ENCODE peak calls at places on chromosomes 2 and 18, in five cellular contexts. One of them, this sample, is unnamed.

GRCh38 chr2:3608373-3609278 is 13.7 kb downstream of the COLEC11 start:
- DNase-seq in H1: no peak
- DNase-seq in mesenchymal stem cell: no peak
- DNase-seq in neuronal stem cell: no peak
- DNase-seq in trophoblast cell: no peak
- DNase-seq in this sample: no peak

GRCh38 chr2:24632175-24632574 is 141.1 kb downstream of the NCOA1 start:
- DNase-seq in H1: no peak
- DNase-seq in mesenchymal stem cell: no peak
- DNase-seq in neuronal stem cell: no peak
- DNase-seq in trophoblast cell: no peak
- DNase-seq in this sample: no peak

GRCh38 chr2:605674-606608 is 71.3 kb downstream of the TMEM18 start:
- DNase-seq in H1: no peak
- DNase-seq in mesenchymal stem cell: no peak
- DNase-seq in neuronal stem cell: no peak
- DNase-seq in trophoblast cell: no peak
- DNase-seq in this sample: peak

GRCh38 chr18:60019463-60019840 is 119.7 kb downstream of the PMAIP1 start:
- DNase-seq in H1: no peak
- DNase-seq in mesenchymal stem cell: peak
- DNase-seq in neuronal stem cell: no peak
- DNase-seq in trophoblast cell: peak
- DNase-seq in this sample: no peak

GRCh38 chr2:98519851-98520250 is 75.2 kb downstream of the INPP4A start:
- DNase-seq in H1: no peak
- DNase-seq in mesenchymal stem cell: no peak
- DNase-seq in neuronal stem cell: no peak
- DNase-seq in trophoblast cell: no peak
- DNase-seq in this sample: no peak

GRCh38 chr2:129888896-129889295 is 90.6 kb upstream of the RAB6C start:
- DNase-seq in H1: no peak
- DNase-seq in mesenchymal stem cell: peak
- DNase-seq in neuronal stem cell: no peak
- DNase-seq in trophoblast cell: no peak
- DNase-seq in this sample: no peak

GRCh38 chr2:187475499-187476248 is 27.6 kb upstream of the CALCRL start:
- DNase-seq in H1: no peak
- DNase-seq in mesenchymal stem cell: no peak
- DNase-seq in neuronal stem cell: no peak
- DNase-seq in trophoblast cell: no peak
- DNase-seq in this sample: no peak

GRCh38 chr2:26613241-26614204 is 27.6 kb downstream of the CIB4 start:
- DNase-seq in H1: no peak
- DNase-seq in mesenchymal stem cell: no peak
- DNase-seq in neuronal stem cell: no peak
- DNase-seq in trophoblast cell: no peak
- DNase-seq in this sample: no peak

GRCh38 chr2:191657977-191658376 is 20.0 kb upstream of the NABP1 start:
- DNase-seq in H1: no peak
- DNase-seq in mesenchymal stem cell: no peak
- DNase-seq in neuronal stem cell: no peak
- DNase-seq in trophoblast cell: peak
- DNase-seq in this sample: no peak

GRCh38 chr18:23243178-23243577 is 107.9 kb downstream of the CABLES1 start:
- DNase-seq in H1: no peak
- DNase-seq in mesenchymal stem cell: no peak
- DNase-seq in neuronal stem cell: no peak
- DNase-seq in trophoblast cell: no peak
- DNase-seq in this sample: peak

GRCh38 chr2:140695163-140695562 is 1435.7 kb downstream of the LRP1B start:
- DNase-seq in H1: no peak
- DNase-seq in mesenchymal stem cell: peak
- DNase-seq in neuronal stem cell: no peak
- DNase-seq in trophoblast cell: no peak
- DNase-seq in this sample: peak

GRCh38 chr2:88739985-88740600 is 48.6 kb downstream of the RPIA start:
- DNase-seq in H1: peak
- DNase-seq in mesenchymal stem cell: peak
- DNase-seq in neuronal stem cell: peak
- DNase-seq in trophoblast cell: peak
- DNase-seq in this sample: peak

GRCh38 chr2:226622484-226622883 is 177.1 kb downstream of the IRS1 start:
- DNase-seq in H1: no peak
- DNase-seq in mesenchymal stem cell: no peak
- DNase-seq in neuronal stem cell: no peak
- DNase-seq in trophoblast cell: no peak
- DNase-seq in this sample: no peak

GRCh38 chr2:47334356-47335136 is 68.4 kb upstream of the MSH2 start:
- DNase-seq in H1: no peak
- DNase-seq in mesenchymal stem cell: no peak
- DNase-seq in neuronal stem cell: peak
- DNase-seq in trophoblast cell: no peak
- DNase-seq in this sample: peak

GRCh38 chr2:38301969-38302702 is 74.9 kb downstream of the ATL2 start:
- DNase-seq in H1: no peak
- DNase-seq in mesenchymal stem cell: no peak
- DNase-seq in neuronal stem cell: no peak
- DNase-seq in trophoblast cell: no peak
- DNase-seq in this sample: no peak

GRCh38 chr2:222862068-222862914 is 1.5 kb downstream of the ACSL3 start:
- DNase-seq in H1: no peak
- DNase-seq in mesenchymal stem cell: peak
- DNase-seq in neuronal stem cell: no peak
- DNase-seq in trophoblast cell: no peak
- DNase-seq in this sample: no peak

GRCh38 chr2:219430633-219431615 is 3.7 kb upstream of the SPEG start:
- DNase-seq in H1: no peak
- DNase-seq in mesenchymal stem cell: peak
- DNase-seq in neuronal stem cell: no peak
- DNase-seq in trophoblast cell: no peak
- DNase-seq in this sample: peak

GRCh38 chr2:96622544-96622943 is 15.6 kb downstream of the KANSL3 start:
- DNase-seq in H1: no peak
- DNase-seq in mesenchymal stem cell: no peak
- DNase-seq in neuronal stem cell: no peak
- DNase-seq in trophoblast cell: no peak
- DNase-seq in this sample: no peak
- H4K8ac ChIP-seq in H1: no peak
- H4K8ac ChIP-seq in mesenchymal stem cell: peak
- H4K8ac ChIP-seq in neuronal stem cell: no peak
- H4K8ac ChIP-seq in trophoblast cell: no peak
- H4K8ac ChIP-seq in this sample: no peak

DNA sequence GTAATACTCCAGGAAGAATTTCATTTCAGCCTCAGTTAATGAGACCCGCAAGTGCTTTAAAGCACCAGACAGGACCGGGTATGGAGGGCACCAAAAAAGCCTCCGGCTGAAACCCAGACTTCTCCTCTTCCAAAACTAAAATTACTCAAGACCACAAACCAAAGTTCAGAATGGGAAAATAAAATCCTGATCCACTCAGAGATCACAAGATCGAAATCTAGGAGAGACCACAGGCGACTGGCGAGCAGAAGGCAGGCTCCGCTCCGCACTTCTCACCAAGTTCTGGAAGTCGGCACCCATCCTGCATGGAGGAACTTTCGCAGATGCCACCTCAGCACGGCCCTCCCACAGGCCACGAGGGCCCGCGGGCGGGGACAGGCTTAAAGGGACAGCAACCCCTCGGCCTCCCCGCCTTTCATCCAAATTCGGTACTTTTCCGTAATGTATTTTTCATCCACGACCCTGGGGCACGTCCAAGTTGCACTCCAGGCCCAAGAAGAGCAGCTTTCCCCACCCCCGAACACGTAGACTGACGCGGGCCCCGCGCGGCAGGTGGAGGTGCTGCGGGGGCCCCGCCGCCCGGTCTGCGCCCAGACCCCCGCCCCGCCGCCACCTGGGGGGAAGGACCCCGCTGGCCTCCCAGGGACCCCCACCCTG is 43.7 kb downstream of the HDLBP start:
- DNase-seq in H1: no peak
- DNase-seq in mesenchymal stem cell: peak
- DNase-seq in neuronal stem cell: peak
- DNase-seq in trophoblast cell: peak
- DNase-seq in this sample: peak
- H3K4ac ChIP-seq in H1: no peak
- H3K4ac ChIP-seq in mesenchymal stem cell: peak
- H3K4ac ChIP-seq in neuronal stem cell: no peak
- H3K4ac ChIP-seq in trophoblast cell: peak
- H3K4ac ChIP-seq in this sample: no peak

GRCh38 chr2:159617080-159617479 is 732 bp upstream of the BAZ2B start:
- DNase-seq in H1: no peak
- DNase-seq in mesenchymal stem cell: no peak
- DNase-seq in neuronal stem cell: no peak
- DNase-seq in trophoblast cell: no peak
- DNase-seq in this sample: no peak
- H2BK12ac ChIP-seq in H1: no peak
- H2BK12ac ChIP-seq in mesenchymal stem cell: no peak
- H2BK12ac ChIP-seq in neuronal stem cell: no peak
- H2BK12ac ChIP-seq in trophoblast cell: no peak
- H2BK12ac ChIP-seq in this sample: no peak

GRCh38 chr2:29528891-29529520 is 392.4 kb downstream of the ALK start:
- DNase-seq in H1: no peak
- DNase-seq in mesenchymal stem cell: peak
- DNase-seq in neuronal stem cell: no peak
- DNase-seq in trophoblast cell: peak
- DNase-seq in this sample: no peak

GRCh38 chr2:29528371-29528770 is 393.0 kb downstream of the ALK start:
- DNase-seq in H1: no peak
- DNase-seq in mesenchymal stem cell: no peak
- DNase-seq in neuronal stem cell: no peak
- DNase-seq in trophoblast cell: no peak
- DNase-seq in this sample: no peak

GRCh38 chr2:29526587-29527586 is 394.5 kb downstream of the ALK start:
- DNase-seq in H1: no peak
- DNase-seq in mesenchymal stem cell: no peak
- DNase-seq in neuronal stem cell: no peak
- DNase-seq in trophoblast cell: no peak
- DNase-seq in this sample: no peak

GRCh38 chr2:29525921-29526320 is 395.5 kb downstream of the ALK start:
- DNase-seq in H1: no peak
- DNase-seq in mesenchymal stem cell: no peak
- DNase-seq in neuronal stem cell: no peak
- DNase-seq in trophoblast cell: no peak
- DNase-seq in this sample: no peak

GRCh38 chr2:29527947-29528346 is 393.4 kb downstream of the ALK start:
- DNase-seq in H1: no peak
- DNase-seq in mesenchymal stem cell: no peak
- DNase-seq in neuronal stem cell: no peak
- DNase-seq in trophoblast cell: no peak
- DNase-seq in this sample: no peak
- H4K8ac ChIP-seq in H1: no peak
- H4K8ac ChIP-seq in mesenchymal stem cell: no peak
- H4K8ac ChIP-seq in neuronal stem cell: no peak
- H4K8ac ChIP-seq in trophoblast cell: no peak
- H4K8ac ChIP-seq in this sample: no peak

GRCh38 chr2:127065299-127065931 is 41.5 kb downstream of the BIN1 start:
- DNase-seq in H1: no peak
- DNase-seq in mesenchymal stem cell: no peak
- DNase-seq in neuronal stem cell: no peak
- DNase-seq in trophoblast cell: no peak
- DNase-seq in this sample: no peak

GRCh38 chr2:127061377-127062273 is 45.3 kb downstream of the BIN1 start:
- DNase-seq in H1: no peak
- DNase-seq in mesenchymal stem cell: peak
- DNase-seq in neuronal stem cell: no peak
- DNase-seq in trophoblast cell: no peak
- DNase-seq in this sample: no peak

GRCh38 chr2:127064642-127065250 is 42.2 kb downstream of the BIN1 start:
- DNase-seq in H1: peak
- DNase-seq in mesenchymal stem cell: peak
- DNase-seq in neuronal stem cell: peak
- DNase-seq in trophoblast cell: peak
- DNase-seq in this sample: peak

GRCh38 chr2:127065932-127066318 is 41.0 kb downstream of the BIN1 start:
- DNase-seq in H1: no peak
- DNase-seq in mesenchymal stem cell: no peak
- DNase-seq in neuronal stem cell: no peak
- DNase-seq in trophoblast cell: no peak
- DNase-seq in this sample: no peak

DNA sequence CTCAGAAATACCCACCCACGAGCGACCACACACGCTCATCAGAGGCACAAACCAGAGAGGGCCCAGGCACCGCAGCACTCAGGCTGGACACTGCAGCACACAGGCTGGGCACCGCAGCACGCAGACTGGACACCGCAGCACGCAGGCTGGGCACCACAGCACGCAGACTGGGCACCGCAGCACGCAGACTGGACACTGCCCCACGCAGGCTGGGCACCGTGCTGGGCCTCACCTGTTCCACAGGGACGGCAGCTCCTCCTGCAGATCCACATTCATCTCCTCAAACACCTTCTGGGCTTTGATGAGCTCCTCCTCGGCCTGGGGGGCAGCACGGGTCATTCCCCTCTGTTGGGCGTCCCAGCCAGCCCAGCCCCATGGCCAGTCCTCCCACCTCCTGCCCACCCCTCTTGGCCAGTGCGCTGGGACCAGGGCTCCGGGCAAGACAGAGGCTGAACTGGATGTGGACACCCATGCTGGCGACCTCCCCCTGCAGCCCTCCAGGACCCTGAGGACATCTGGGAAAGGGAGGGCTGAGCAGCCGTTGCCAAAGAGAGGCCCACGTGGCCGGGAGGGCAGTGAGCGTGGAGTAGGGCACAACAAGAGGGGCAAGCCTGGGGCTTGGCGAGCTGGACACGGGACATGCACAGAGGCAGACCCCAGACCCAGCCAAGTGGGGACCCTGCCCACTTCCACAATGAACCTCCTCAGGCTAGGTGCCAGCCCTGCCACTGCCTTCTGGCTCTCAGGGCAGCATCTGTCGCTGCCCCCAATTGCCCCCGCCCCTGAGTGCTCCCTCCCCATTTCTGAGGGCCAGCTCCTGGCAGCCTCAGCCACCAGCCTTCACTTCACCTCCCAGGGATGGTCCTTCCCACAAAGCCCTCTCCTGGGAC is 43.0 kb downstream of the BIN1 start:
- DNase-seq in H1: no peak
- DNase-seq in mesenchymal stem cell: no peak
- DNase-seq in neuronal stem cell: no peak
- DNase-seq in trophoblast cell: no peak
- DNase-seq in this sample: no peak
- H3K4ac ChIP-seq in H1: peak
- H3K4ac ChIP-seq in mesenchymal stem cell: peak
- H3K4ac ChIP-seq in neuronal stem cell: peak
- H3K4ac ChIP-seq in trophoblast cell: no peak
- H3K4ac ChIP-seq in this sample: no peak

GRCh38 chr2:208000701-208001395 is 24.5 kb downstream of the PLEKHM3 start:
- DNase-seq in H1: no peak
- DNase-seq in mesenchymal stem cell: no peak
- DNase-seq in neuronal stem cell: no peak
- DNase-seq in trophoblast cell: no peak
- DNase-seq in this sample: no peak
- H2BK12ac ChIP-seq in H1: no peak
- H2BK12ac ChIP-seq in mesenchymal stem cell: no peak
- H2BK12ac ChIP-seq in neuronal stem cell: no peak
- H2BK12ac ChIP-seq in trophoblast cell: no peak
- H2BK12ac ChIP-seq in this sample: no peak